ENCODE peak calls at places on chromosomes 12 and 14, in ten cellular contexts. One of them, this sample, is unnamed.

GRCh38 chr12:91958816-91959215 is 186.8 kb downstream of the BTG1 start:
- DNase-seq in HepG2: no peak
- DNase-seq in MM.1S: peak
- DNase-seq in endodermal cell: no peak
- DNase-seq in fibroblast of lung: peak
- DNase-seq in neural progenitor cell: no peak
- DNase-seq in IMR-90: peak
- DNase-seq in mammary epithelial cell: peak
- DNase-seq in astrocyte: peak
- DNase-seq in HCT116: no peak
- DNase-seq in this sample: peak

GRCh38 chr12:5438671-5439200 is 6.8 kb downstream of the NTF3 start:
- DNase-seq in HCT116: no peak
- DNase-seq in IMR-90: no peak
- DNase-seq in fibroblast of lung: peak
- DNase-seq in MM.1S: no peak
- DNase-seq in endodermal cell: no peak
- DNase-seq in astrocyte: peak
- DNase-seq in mammary epithelial cell: no peak
- DNase-seq in HepG2: no peak
- DNase-seq in neural progenitor cell: no peak
- DNase-seq in this sample: no peak

GRCh38 chr14:72094844-72095582 is 162.8 kb downstream of the RGS6 start:
- DNase-seq in astrocyte: no peak
- DNase-seq in IMR-90: no peak
- DNase-seq in endodermal cell: no peak
- DNase-seq in mammary epithelial cell: no peak
- DNase-seq in MM.1S: no peak
- DNase-seq in neural progenitor cell: no peak
- DNase-seq in HCT116: no peak
- DNase-seq in fibroblast of lung: no peak
- DNase-seq in HepG2: no peak
- DNase-seq in this sample: no peak

GRCh38 chr14:36996133-36996856 is 176.1 kb downstream of the SLC25A21 start:
- DNase-seq in astrocyte: peak
- DNase-seq in HepG2: no peak
- DNase-seq in neural progenitor cell: no peak
- DNase-seq in mammary epithelial cell: peak
- DNase-seq in fibroblast of lung: peak
- DNase-seq in HCT116: no peak
- DNase-seq in IMR-90: peak
- DNase-seq in MM.1S: no peak
- DNase-seq in endodermal cell: no peak
- DNase-seq in this sample: peak

GRCh38 chr12:6872073-6873048 is 742 bp downstream of the SPSB2 start:
- DNase-seq in IMR-90: peak
- DNase-seq in neural progenitor cell: peak
- DNase-seq in endodermal cell: peak
- DNase-seq in fibroblast of lung: peak
- DNase-seq in astrocyte: no peak
- DNase-seq in HepG2: peak
- DNase-seq in HCT116: peak
- DNase-seq in MM.1S: peak
- DNase-seq in mammary epithelial cell: peak
- DNase-seq in this sample: peak

GRCh38 chr12:45415393-45415817 is 199.5 kb downstream of the ANO6 start:
- DNase-seq in HCT116: peak
- DNase-seq in IMR-90: peak
- DNase-seq in MM.1S: no peak
- DNase-seq in neural progenitor cell: no peak
- DNase-seq in endodermal cell: no peak
- DNase-seq in HepG2: peak
- DNase-seq in mammary epithelial cell: peak
- DNase-seq in fibroblast of lung: peak
- DNase-seq in astrocyte: peak
- DNase-seq in this sample: peak

GRCh38 chr12:52920937-52921336 is 16.1 kb upstream of the KRT8 start:
- DNase-seq in IMR-90: peak
- DNase-seq in fibroblast of lung: no peak
- DNase-seq in astrocyte: no peak
- DNase-seq in neural progenitor cell: peak
- DNase-seq in mammary epithelial cell: peak
- DNase-seq in MM.1S: no peak
- DNase-seq in HCT116: no peak
- DNase-seq in endodermal cell: peak
- DNase-seq in HepG2: peak
- DNase-seq in this sample: peak

GRCh38 chr12:22477894-22478287 is 66.5 kb downstream of the C2CD5 start:
- DNase-seq in HCT116: no peak
- DNase-seq in HepG2: no peak
- DNase-seq in fibroblast of lung: peak
- DNase-seq in astrocyte: peak
- DNase-seq in endodermal cell: no peak
- DNase-seq in neural progenitor cell: no peak
- DNase-seq in mammary epithelial cell: no peak
- DNase-seq in IMR-90: no peak
- DNase-seq in MM.1S: no peak
- DNase-seq in this sample: no peak

GRCh38 chr12:89693639-89694202 is 14.9 kb downstream of the ATP2B1 start:
- DNase-seq in MM.1S: no peak
- DNase-seq in IMR-90: no peak
- DNase-seq in fibroblast of lung: peak
- DNase-seq in endodermal cell: no peak
- DNase-seq in neural progenitor cell: no peak
- DNase-seq in HepG2: no peak
- DNase-seq in astrocyte: peak
- DNase-seq in HCT116: no peak
- DNase-seq in mammary epithelial cell: no peak
- DNase-seq in this sample: no peak

DNA sequence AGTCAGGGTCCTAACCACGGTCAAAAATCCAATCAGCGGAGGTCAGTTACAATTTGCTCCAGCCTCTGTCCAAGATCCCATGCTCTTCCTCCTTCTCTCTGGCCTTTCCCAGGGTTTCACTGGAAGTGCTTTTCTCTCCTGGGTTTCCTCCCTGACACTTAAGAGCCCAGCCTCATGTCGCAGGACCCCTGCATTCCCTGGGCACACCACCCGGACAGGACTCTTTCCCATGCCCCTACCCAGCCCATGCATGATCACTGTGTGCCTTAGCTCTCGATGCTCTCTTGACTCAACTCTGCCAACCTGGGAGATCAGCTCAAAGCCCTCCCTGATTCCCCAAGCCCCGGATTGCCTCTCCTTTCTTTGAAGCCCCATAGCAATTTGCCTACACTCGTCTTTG is 15.5 kb upstream of the TAC3 start:
- DNase-seq in astrocyte: no peak
- DNase-seq in IMR-90: no peak
- DNase-seq in HepG2: no peak
- DNase-seq in mammary epithelial cell: no peak
- DNase-seq in MM.1S: no peak
- DNase-seq in HCT116: no peak
- DNase-seq in fibroblast of lung: no peak
- DNase-seq in neural progenitor cell: no peak
- DNase-seq in endodermal cell: no peak
- DNase-seq in this sample: no peak
- H3K27ac ChIP-seq in astrocyte: no peak
- H3K27ac ChIP-seq in IMR-90: no peak
- H3K27ac ChIP-seq in HepG2: no peak
- H3K27ac ChIP-seq in mammary epithelial cell: no peak
- H3K27ac ChIP-seq in MM.1S: no peak
- H3K27ac ChIP-seq in HCT116: no peak
- H3K27ac ChIP-seq in fibroblast of lung: no peak
- H3K27ac ChIP-seq in neural progenitor cell: no peak
- H3K27ac ChIP-seq in endodermal cell: no peak
- H3K27ac ChIP-seq in this sample: no peak

DNA sequence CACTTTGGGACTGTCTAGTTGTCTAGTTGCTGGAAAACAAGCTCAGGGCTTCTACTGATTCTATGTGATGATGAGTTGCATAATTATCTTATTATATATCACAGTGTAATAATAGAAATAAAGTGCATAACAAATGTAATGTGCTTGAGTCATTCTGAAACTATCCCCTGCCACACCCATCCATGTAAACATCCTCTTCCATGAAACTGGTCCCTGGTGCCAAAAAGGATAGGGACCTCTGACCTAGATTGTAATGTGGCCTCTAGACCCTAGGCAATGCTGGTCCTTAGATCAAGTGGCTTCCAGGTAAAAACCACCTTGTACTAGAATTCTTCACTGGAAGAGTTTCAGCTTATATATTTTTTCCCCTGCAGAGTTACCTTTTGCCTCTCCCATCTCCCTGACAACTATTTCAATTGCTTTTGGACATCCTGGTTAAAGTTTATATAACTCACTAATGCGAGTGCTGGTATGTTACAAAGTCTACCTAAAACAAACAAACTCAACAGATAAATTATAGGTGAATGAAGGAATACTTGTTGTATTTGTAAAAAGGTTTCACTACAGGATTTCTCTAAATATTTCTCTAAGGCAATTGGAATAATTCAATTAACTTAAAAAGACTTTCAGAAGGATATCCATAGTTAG is 462.5 kb downstream of the NAV3 start:
- DNase-seq in endodermal cell: no peak
- DNase-seq in HepG2: peak
- DNase-seq in IMR-90: peak
- DNase-seq in MM.1S: no peak
- DNase-seq in astrocyte: peak
- DNase-seq in fibroblast of lung: peak
- DNase-seq in HCT116: no peak
- DNase-seq in neural progenitor cell: no peak
- DNase-seq in mammary epithelial cell: peak
- DNase-seq in this sample: peak
- H3K9ac ChIP-seq in endodermal cell: no peak
- H3K9ac ChIP-seq in HepG2: no peak
- H3K9ac ChIP-seq in IMR-90: no peak
- H3K9ac ChIP-seq in MM.1S: no peak
- H3K9ac ChIP-seq in astrocyte: no peak
- H3K9ac ChIP-seq in fibroblast of lung: no peak
- H3K9ac ChIP-seq in HCT116: no peak
- H3K9ac ChIP-seq in neural progenitor cell: no peak
- H3K9ac ChIP-seq in mammary epithelial cell: no peak
- H3K9ac ChIP-seq in this sample: no peak

GRCh38 chr14:99699861-99700260 is 15.8 kb downstream of the CYP46A1 start:
- DNase-seq in neural progenitor cell: no peak
- DNase-seq in fibroblast of lung: no peak
- DNase-seq in IMR-90: no peak
- DNase-seq in HCT116: no peak
- DNase-seq in astrocyte: no peak
- DNase-seq in endodermal cell: no peak
- DNase-seq in mammary epithelial cell: no peak
- DNase-seq in MM.1S: no peak
- DNase-seq in HepG2: no peak
- DNase-seq in this sample: no peak

GRCh38 chr14:99698236-99698635 is 14.1 kb downstream of the CYP46A1 start:
- DNase-seq in HCT116: no peak
- DNase-seq in fibroblast of lung: no peak
- DNase-seq in IMR-90: no peak
- DNase-seq in HepG2: no peak
- DNase-seq in astrocyte: no peak
- DNase-seq in mammary epithelial cell: no peak
- DNase-seq in endodermal cell: no peak
- DNase-seq in MM.1S: no peak
- DNase-seq in neural progenitor cell: no peak
- DNase-seq in this sample: no peak

GRCh38 chr14:99701260-99701659 is 17.2 kb downstream of the CYP46A1 start:
- DNase-seq in astrocyte: no peak
- DNase-seq in neural progenitor cell: no peak
- DNase-seq in MM.1S: no peak
- DNase-seq in HepG2: no peak
- DNase-seq in IMR-90: no peak
- DNase-seq in mammary epithelial cell: no peak
- DNase-seq in HCT116: no peak
- DNase-seq in fibroblast of lung: no peak
- DNase-seq in endodermal cell: no peak
- DNase-seq in this sample: no peak

GRCh38 chr14:99698642-99699041 is 14.5 kb downstream of the CYP46A1 start:
- DNase-seq in endodermal cell: no peak
- DNase-seq in IMR-90: no peak
- DNase-seq in astrocyte: no peak
- DNase-seq in HCT116: no peak
- DNase-seq in neural progenitor cell: no peak
- DNase-seq in HepG2: no peak
- DNase-seq in mammary epithelial cell: no peak
- DNase-seq in fibroblast of lung: no peak
- DNase-seq in MM.1S: no peak
- DNase-seq in this sample: no peak

DNA sequence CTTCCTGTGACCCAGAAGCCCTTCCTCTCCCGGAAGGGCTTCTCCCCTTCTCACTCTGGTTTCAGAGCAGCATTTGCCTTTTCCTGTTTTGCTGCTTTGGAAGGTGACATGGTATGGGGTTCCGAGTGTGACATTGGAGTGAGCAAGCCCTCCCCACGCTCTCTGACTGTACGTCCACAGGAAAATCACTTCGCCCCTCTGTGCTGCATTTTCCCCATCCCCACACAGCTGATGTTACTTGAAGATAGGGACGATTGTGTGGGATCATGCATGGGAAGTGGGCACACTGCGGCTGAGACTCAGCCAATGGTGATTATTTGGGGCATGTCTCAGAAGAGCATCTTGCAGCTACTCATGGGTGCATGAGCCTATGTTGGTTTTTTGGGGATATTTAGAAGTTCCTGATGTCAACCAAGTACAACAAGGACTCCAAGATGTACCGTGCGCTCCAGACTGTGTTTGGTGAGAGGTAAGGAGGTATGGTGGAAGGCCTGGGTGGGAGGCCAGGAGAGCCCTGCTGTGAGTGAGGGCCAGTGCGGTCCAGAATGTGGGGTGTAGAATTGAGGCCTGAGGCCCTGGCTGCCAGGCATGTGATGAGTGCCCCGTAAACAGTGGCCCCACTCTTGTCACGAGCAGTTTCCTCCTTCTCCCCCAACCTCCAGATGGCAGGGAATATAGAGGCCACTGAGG is 15.1 kb downstream of the CYP46A1 start:
- DNase-seq in HepG2: no peak
- DNase-seq in endodermal cell: no peak
- DNase-seq in astrocyte: no peak
- DNase-seq in IMR-90: no peak
- DNase-seq in MM.1S: no peak
- DNase-seq in mammary epithelial cell: no peak
- DNase-seq in neural progenitor cell: no peak
- DNase-seq in HCT116: no peak
- DNase-seq in fibroblast of lung: no peak
- DNase-seq in this sample: no peak
- H3K27ac ChIP-seq in HepG2: no peak
- H3K27ac ChIP-seq in endodermal cell: no peak
- H3K27ac ChIP-seq in astrocyte: no peak
- H3K27ac ChIP-seq in IMR-90: no peak
- H3K27ac ChIP-seq in MM.1S: no peak
- H3K27ac ChIP-seq in mammary epithelial cell: no peak
- H3K27ac ChIP-seq in neural progenitor cell: no peak
- H3K27ac ChIP-seq in HCT116: no peak
- H3K27ac ChIP-seq in fibroblast of lung: no peak
- H3K27ac ChIP-seq in this sample: no peak

DNA sequence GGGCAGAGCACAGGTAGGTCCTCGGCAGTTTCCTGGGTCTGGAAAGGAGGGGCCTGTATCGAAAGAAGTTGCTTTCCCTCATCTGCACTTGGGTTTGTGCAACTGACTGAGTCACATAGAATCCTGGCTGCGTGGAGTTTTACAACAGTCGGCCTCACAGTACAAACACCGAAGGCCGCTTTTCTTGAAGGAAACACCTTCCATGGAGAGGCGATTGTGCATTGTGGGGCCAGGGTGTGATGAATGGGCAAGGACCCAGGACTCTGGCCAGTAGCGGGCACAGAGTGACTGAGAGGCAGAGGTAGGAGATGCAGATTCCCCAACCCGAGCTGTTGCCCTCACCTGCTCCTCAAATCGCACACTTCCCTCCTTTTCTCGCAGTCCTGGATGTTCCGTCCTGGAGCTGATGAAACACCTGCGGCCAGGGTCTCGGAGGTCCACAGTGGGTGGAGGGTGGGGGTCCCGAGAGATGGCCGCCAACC is 7.7 kb downstream of the CCND2 start:
- DNase-seq in HCT116: no peak
- DNase-seq in endodermal cell: no peak
- DNase-seq in MM.1S: no peak
- DNase-seq in astrocyte: no peak
- DNase-seq in fibroblast of lung: no peak
- DNase-seq in mammary epithelial cell: no peak
- DNase-seq in IMR-90: no peak
- DNase-seq in HepG2: no peak
- DNase-seq in neural progenitor cell: no peak
- DNase-seq in this sample: no peak
- H3K9ac ChIP-seq in HCT116: no peak
- H3K9ac ChIP-seq in endodermal cell: no peak
- H3K9ac ChIP-seq in MM.1S: no peak
- H3K9ac ChIP-seq in astrocyte: no peak
- H3K9ac ChIP-seq in fibroblast of lung: no peak
- H3K9ac ChIP-seq in mammary epithelial cell: no peak
- H3K9ac ChIP-seq in IMR-90: no peak
- H3K9ac ChIP-seq in HepG2: no peak
- H3K9ac ChIP-seq in neural progenitor cell: no peak
- H3K9ac ChIP-seq in this sample: no peak

This sample was measured in PC-3.